ENCODE peak calls at places on chromosomes 6 and 20, in five cellular contexts. One of them, this sample, is unnamed.

GRCh38 chr6:140043357-140043756 is 668.9 kb upstream of the CITED2 start:
- DNase-seq in M059J: peak; percentile 99
- DNase-seq in stimulated activated CD4-positive, alpha-beta T cell treated with anti-CD3 and anti-CD28 coated beads, Interleukin-1b, Interleukin-23, amount 100 ng/mL, for 24 hours: no peak
- DNase-seq in type B pancreatic cell: no peak
- DNase-seq in activated CD4-positive, alpha-beta T cell treated with anti-CD3 and anti-CD28 coated beads for 48 hours: no peak
- DNase-seq in this sample: no peak

GRCh38 chr20:36092424-36093024 is 62.0 kb upstream of the EPB41L1 start:
- DNase-seq in activated CD4-positive, alpha-beta T cell treated with anti-CD3 and anti-CD28 coated beads for 48 hours: peak; percentile 6
- DNase-seq in stimulated activated CD4-positive, alpha-beta T cell treated with anti-CD3 and anti-CD28 coated beads, Interleukin-1b, Interleukin-23, amount 100 ng/mL, for 24 hours: no peak
- DNase-seq in type B pancreatic cell: peak; percentile 75
- DNase-seq in M059J: no peak
- DNase-seq in this sample: no peak

GRCh38 chr6:16585805-16586204 is 175.5 kb downstream of the ATXN1 start:
- DNase-seq in stimulated activated CD4-positive, alpha-beta T cell treated with anti-CD3 and anti-CD28 coated beads, Interleukin-1b, Interleukin-23, amount 100 ng/mL, for 24 hours: no peak
- DNase-seq in activated CD4-positive, alpha-beta T cell treated with anti-CD3 and anti-CD28 coated beads for 48 hours: no peak
- DNase-seq in type B pancreatic cell: no peak
- DNase-seq in M059J: no peak
- DNase-seq in this sample: no peak

GRCh38 chr6:43943781-43944250 is 173.8 kb downstream of the VEGFA start:
- DNase-seq in stimulated activated CD4-positive, alpha-beta T cell treated with anti-CD3 and anti-CD28 coated beads, Interleukin-1b, Interleukin-23, amount 100 ng/mL, for 24 hours: no peak
- DNase-seq in M059J: peak; percentile 50
- DNase-seq in activated CD4-positive, alpha-beta T cell treated with anti-CD3 and anti-CD28 coated beads for 48 hours: no peak
- DNase-seq in type B pancreatic cell: peak; percentile 47
- DNase-seq in this sample: no peak

GRCh38 chr6:132813173-132813856 is 1.1 kb upstream of the RPS12 start:
- DNase-seq in type B pancreatic cell: no peak
- DNase-seq in activated CD4-positive, alpha-beta T cell treated with anti-CD3 and anti-CD28 coated beads for 48 hours: peak; percentile 62
- DNase-seq in M059J: peak; percentile 69
- DNase-seq in stimulated activated CD4-positive, alpha-beta T cell treated with anti-CD3 and anti-CD28 coated beads, Interleukin-1b, Interleukin-23, amount 100 ng/mL, for 24 hours: no peak
- DNase-seq in this sample: peak; percentile 46

GRCh38 chr20:53116733-53117132 is 144.6 kb downstream of the TSHZ2 start:
- DNase-seq in type B pancreatic cell: no peak
- DNase-seq in M059J: no peak
- DNase-seq in activated CD4-positive, alpha-beta T cell treated with anti-CD3 and anti-CD28 coated beads for 48 hours: no peak
- DNase-seq in stimulated activated CD4-positive, alpha-beta T cell treated with anti-CD3 and anti-CD28 coated beads, Interleukin-1b, Interleukin-23, amount 100 ng/mL, for 24 hours: no peak
- DNase-seq in this sample: no peak

GRCh38 chr6:169858293-169858934 is 107.0 kb downstream of the ERMARD start:
- DNase-seq in activated CD4-positive, alpha-beta T cell treated with anti-CD3 and anti-CD28 coated beads for 48 hours: no peak
- DNase-seq in M059J: no peak
- DNase-seq in type B pancreatic cell: peak; percentile 44
- DNase-seq in stimulated activated CD4-positive, alpha-beta T cell treated with anti-CD3 and anti-CD28 coated beads, Interleukin-1b, Interleukin-23, amount 100 ng/mL, for 24 hours: no peak
- DNase-seq in this sample: no peak

GRCh38 chr6:85464260-85464644 is 14.4 kb downstream of the NT5E start:
- DNase-seq in activated CD4-positive, alpha-beta T cell treated with anti-CD3 and anti-CD28 coated beads for 48 hours: peak; percentile 67
- DNase-seq in type B pancreatic cell: no peak
- DNase-seq in M059J: peak; percentile 100
- DNase-seq in stimulated activated CD4-positive, alpha-beta T cell treated with anti-CD3 and anti-CD28 coated beads, Interleukin-1b, Interleukin-23, amount 100 ng/mL, for 24 hours: no peak
- DNase-seq in this sample: no peak

GRCh38 chr6:159451051-159451450 is 242.0 kb downstream of the SOD2 start:
- DNase-seq in type B pancreatic cell: no peak
- DNase-seq in M059J: no peak
- DNase-seq in activated CD4-positive, alpha-beta T cell treated with anti-CD3 and anti-CD28 coated beads for 48 hours: no peak
- DNase-seq in stimulated activated CD4-positive, alpha-beta T cell treated with anti-CD3 and anti-CD28 coated beads, Interleukin-1b, Interleukin-23, amount 100 ng/mL, for 24 hours: no peak
- DNase-seq in this sample: no peak

GRCh38 chr20:51354769-51355319 is 187.7 kb downstream of the NFATC2 start:
- DNase-seq in M059J: peak; percentile 99
- DNase-seq in type B pancreatic cell: no peak
- DNase-seq in stimulated activated CD4-positive, alpha-beta T cell treated with anti-CD3 and anti-CD28 coated beads, Interleukin-1b, Interleukin-23, amount 100 ng/mL, for 24 hours: no peak
- DNase-seq in activated CD4-positive, alpha-beta T cell treated with anti-CD3 and anti-CD28 coated beads for 48 hours: no peak
- DNase-seq in this sample: no peak

GRCh38 chr20:63273635-63274380 is 1.2 kb downstream of the ARFGAP1 start:
- DNase-seq in stimulated activated CD4-positive, alpha-beta T cell treated with anti-CD3 and anti-CD28 coated beads, Interleukin-1b, Interleukin-23, amount 100 ng/mL, for 24 hours: no peak
- DNase-seq in type B pancreatic cell: no peak
- DNase-seq in activated CD4-positive, alpha-beta T cell treated with anti-CD3 and anti-CD28 coated beads for 48 hours: no peak
- DNase-seq in M059J: peak; percentile 94
- DNase-seq in this sample: no peak

GRCh38 chr20:58482416-58482815 is 32.8 kb downstream of the APCDD1L start:
- DNase-seq in stimulated activated CD4-positive, alpha-beta T cell treated with anti-CD3 and anti-CD28 coated beads, Interleukin-1b, Interleukin-23, amount 100 ng/mL, for 24 hours: no peak
- DNase-seq in M059J: peak; percentile 75
- DNase-seq in activated CD4-positive, alpha-beta T cell treated with anti-CD3 and anti-CD28 coated beads for 48 hours: no peak
- DNase-seq in type B pancreatic cell: no peak
- DNase-seq in this sample: no peak

GRCh38 chr20:13865825-13866351 is 81.1 kb downstream of the NDUFAF5 start:
- DNase-seq in type B pancreatic cell: no peak
- DNase-seq in activated CD4-positive, alpha-beta T cell treated with anti-CD3 and anti-CD28 coated beads for 48 hours: no peak
- DNase-seq in M059J: peak; percentile 12
- DNase-seq in stimulated activated CD4-positive, alpha-beta T cell treated with anti-CD3 and anti-CD28 coated beads, Interleukin-1b, Interleukin-23, amount 100 ng/mL, for 24 hours: no peak
- DNase-seq in this sample: no peak

GRCh38 chr20:9609892-9610502 is 95.6 kb downstream of the LAMP5 start:
- DNase-seq in stimulated activated CD4-positive, alpha-beta T cell treated with anti-CD3 and anti-CD28 coated beads, Interleukin-1b, Interleukin-23, amount 100 ng/mL, for 24 hours: no peak
- DNase-seq in M059J: peak; percentile 80
- DNase-seq in activated CD4-positive, alpha-beta T cell treated with anti-CD3 and anti-CD28 coated beads for 48 hours: peak; percentile 68
- DNase-seq in type B pancreatic cell: no peak
- DNase-seq in this sample: no peak

GRCh38 chr6:44249082-44249748 is 2.3 kb downstream of the HSP90AB1 start:
- DNase-seq in activated CD4-positive, alpha-beta T cell treated with anti-CD3 and anti-CD28 coated beads for 48 hours: no peak
- DNase-seq in type B pancreatic cell: no peak
- DNase-seq in M059J: no peak
- DNase-seq in stimulated activated CD4-positive, alpha-beta T cell treated with anti-CD3 and anti-CD28 coated beads, Interleukin-1b, Interleukin-23, amount 100 ng/mL, for 24 hours: no peak
- DNase-seq in this sample: no peak

GRCh38 chr6:72619883-72620696 is 1.8 kb upstream of the KCNQ5 start:
- DNase-seq in type B pancreatic cell: no peak
- DNase-seq in stimulated activated CD4-positive, alpha-beta T cell treated with anti-CD3 and anti-CD28 coated beads, Interleukin-1b, Interleukin-23, amount 100 ng/mL, for 24 hours: peak; percentile 65
- DNase-seq in activated CD4-positive, alpha-beta T cell treated with anti-CD3 and anti-CD28 coated beads for 48 hours: peak; percentile 89
- DNase-seq in M059J: peak; percentile 17
- DNase-seq in this sample: peak; percentile 65